ENCODE peak calls at places on chromosomes 4 and X, in six cellular contexts. One of them, this sample, is unnamed.
A peak's percentile ranks its signal among the peaks of the same experiment; 100 is the strongest.

GRCh38 chr4:34893382-34893781 is 1350.9 kb downstream of the ARAP2 start:
- DNase-seq in pancreas: no peak
- DNase-seq in amygdala: no peak
- DNase-seq in fibroblast of the conjunctiva: no peak
- DNase-seq in SK-N-SH: no peak
- DNase-seq in iris pigment epithelial cell: no peak
- DNase-seq in this sample: no peak

GRCh38 chrX:41029332-41029731 is 55.9 kb upstream of the USP9X start:
- DNase-seq in fibroblast of the conjunctiva: no peak
- DNase-seq in pancreas: no peak
- DNase-seq in amygdala: no peak
- DNase-seq in iris pigment epithelial cell: peak; percentile 36
- DNase-seq in SK-N-SH: no peak
- DNase-seq in this sample: no peak

GRCh38 chr4:2923141-2923551 is 40.1 kb downstream of the NOP14 start:
- DNase-seq in SK-N-SH: no peak
- DNase-seq in pancreas: no peak
- DNase-seq in amygdala: no peak
- DNase-seq in fibroblast of the conjunctiva: no peak
- DNase-seq in iris pigment epithelial cell: peak; percentile 96
- DNase-seq in this sample: no peak

GRCh38 chr4:184598753-184599491 is 50.3 kb downstream of the CASP3 start:
- DNase-seq in SK-N-SH: no peak
- DNase-seq in fibroblast of the conjunctiva: no peak
- DNase-seq in iris pigment epithelial cell: peak; percentile 41
- DNase-seq in amygdala: no peak
- DNase-seq in pancreas: no peak
- DNase-seq in this sample: no peak

GRCh38 chrX:53678667-53679066 is 7.9 kb downstream of the HUWE1 start:
- DNase-seq in SK-N-SH: no peak
- DNase-seq in amygdala: no peak
- DNase-seq in fibroblast of the conjunctiva: no peak
- DNase-seq in pancreas: no peak
- DNase-seq in iris pigment epithelial cell: peak; percentile 9
- DNase-seq in this sample: no peak

GRCh38 chr4:131499139-131499873 is 1649.8 kb upstream of the PCDH10 start:
- DNase-seq in amygdala: no peak
- DNase-seq in pancreas: no peak
- DNase-seq in SK-N-SH: no peak
- DNase-seq in iris pigment epithelial cell: peak; percentile 90
- DNase-seq in fibroblast of the conjunctiva: peak; percentile 77
- DNase-seq in this sample: peak; percentile 81

GRCh38 chrX:43380704-43381103 is 275.4 kb upstream of the MAOA start:
- DNase-seq in pancreas: no peak
- DNase-seq in iris pigment epithelial cell: no peak
- DNase-seq in fibroblast of the conjunctiva: no peak
- DNase-seq in amygdala: no peak
- DNase-seq in SK-N-SH: no peak
- DNase-seq in this sample: no peak

GRCh38 chrX:52577464-52578173 is 60.8 kb upstream of the XAGE1B start:
- DNase-seq in iris pigment epithelial cell: no peak
- DNase-seq in amygdala: no peak
- DNase-seq in SK-N-SH: no peak
- DNase-seq in pancreas: no peak
- DNase-seq in fibroblast of the conjunctiva: no peak
- DNase-seq in this sample: no peak

GRCh38 chr4:40621592-40622512 is 7.8 kb downstream of the RBM47 start:
- DNase-seq in SK-N-SH: no peak
- DNase-seq in fibroblast of the conjunctiva: peak; percentile 95
- DNase-seq in iris pigment epithelial cell: peak; percentile 99
- DNase-seq in amygdala: peak; percentile 5
- DNase-seq in pancreas: peak; percentile 54
- DNase-seq in this sample: peak; percentile 98

GRCh38 chr4:26215725-26216124 is 105.1 kb upstream of the RBPJ start:
- DNase-seq in iris pigment epithelial cell: no peak
- DNase-seq in amygdala: no peak
- DNase-seq in fibroblast of the conjunctiva: no peak
- DNase-seq in SK-N-SH: peak; percentile 57
- DNase-seq in pancreas: no peak
- DNase-seq in this sample: no peak

GRCh38 chr4:76208005-76208765 is 5.4 kb downstream of the SCARB2 start:
- DNase-seq in amygdala: peak; percentile 53
- DNase-seq in iris pigment epithelial cell: peak; percentile 91
- DNase-seq in pancreas: peak; percentile 69
- DNase-seq in SK-N-SH: peak; percentile 32
- DNase-seq in fibroblast of the conjunctiva: peak; percentile 73
- DNase-seq in this sample: peak; percentile 75

GRCh38 chr4:70747874-70748273 is 26.1 kb downstream of the RUFY3 start:
- DNase-seq in SK-N-SH: no peak
- DNase-seq in fibroblast of the conjunctiva: no peak
- DNase-seq in pancreas: no peak
- DNase-seq in amygdala: no peak
- DNase-seq in iris pigment epithelial cell: peak; percentile 72
- DNase-seq in this sample: no peak

GRCh38 chr4:148052448-148052847 is 320.6 kb downstream of the ARHGAP10 start:
- DNase-seq in pancreas: no peak
- DNase-seq in fibroblast of the conjunctiva: no peak
- DNase-seq in SK-N-SH: no peak
- DNase-seq in amygdala: no peak
- DNase-seq in iris pigment epithelial cell: peak; percentile 34
- DNase-seq in this sample: no peak

GRCh38 chr4:77358315-77358928 is 201.4 kb downstream of the CCNG2 start:
- DNase-seq in amygdala: peak; percentile 4
- DNase-seq in fibroblast of the conjunctiva: peak; percentile 4
- DNase-seq in SK-N-SH: peak; percentile 42
- DNase-seq in pancreas: no peak
- DNase-seq in iris pigment epithelial cell: peak; percentile 42
- DNase-seq in this sample: peak; percentile 4

GRCh38 chr4:140048419-140049022 is 105.5 kb downstream of the MAML3 start:
- DNase-seq in SK-N-SH: no peak
- DNase-seq in amygdala: no peak
- DNase-seq in iris pigment epithelial cell: no peak
- DNase-seq in pancreas: no peak
- DNase-seq in fibroblast of the conjunctiva: no peak
- DNase-seq in this sample: no peak

GRCh38 chrX:27598312-27598711 is 8.2 kb downstream of the DCAF8L2 start:
- DNase-seq in fibroblast of the conjunctiva: no peak
- DNase-seq in pancreas: no peak
- DNase-seq in amygdala: no peak
- DNase-seq in iris pigment epithelial cell: peak; percentile 40
- DNase-seq in SK-N-SH: no peak
- DNase-seq in this sample: no peak

GRCh38 chr4:3077796-3078195 is 3.3 kb downstream of the HTT start:
- DNase-seq in iris pigment epithelial cell: no peak
- DNase-seq in SK-N-SH: no peak
- DNase-seq in fibroblast of the conjunctiva: no peak
- DNase-seq in pancreas: no peak
- DNase-seq in amygdala: no peak
- DNase-seq in this sample: no peak